ENCODE peak calls at places on chromosomes 1 and 21, in seven cellular contexts. Y is NB4, C is stomach, O is GM12878, R is tibial nerve, U is K562, E is body of pancreas. F is an unnamed sample.

GRCh38 chr1:182280521-182280920 is 111.1 kb downstream of the GLUL start:
- DNase-seq in Y (no peak), C (no peak), O (no peak), R (no peak), U (no peak), E (no peak), F (no peak)

GRCh38 chr1:32464716-32465540 is at the start of gene ZBTB8B:
- DNase-seq in Y (no peak), C (peak), O (no peak), R (peak), U (peak), E (peak), F (peak)

GRCh38 chr1:176617881-176618280 is 154.9 kb downstream of the PAPPA2 start:
- DNase-seq in Y (no peak), C (no peak), O (no peak), R (no peak), U (no peak), E (no peak), F (no peak)

GRCh38 chr1:208154679-208155078 is 89.5 kb downstream of the PLXNA2 start:
- DNase-seq in Y (no peak), C (peak), O (no peak), R (no peak), U (no peak), E (peak), F (no peak)

GRCh38 chr1:1305300-1306069 is 2.2 kb downstream of the ACAP3 start:
- DNase-seq in Y (peak), C (peak), O (no peak), R (peak), U (peak), E (no peak), F (peak)

GRCh38 chr1:206489980-206490534 is 17.3 kb upstream of the RASSF5 start:
- DNase-seq in Y (peak), C (peak), O (no peak), R (peak), U (peak), E (peak), F (peak)

GRCh38 chr1:51686450-51686849 is 69.6 kb downstream of the OSBPL9 start:
- DNase-seq in Y (no peak), C (no peak), O (no peak), R (no peak), U (no peak), E (no peak), F (no peak)

GRCh38 chr1:90719321-90720136 is 2.4 kb upstream of the BARHL2 start:
- DNase-seq in Y (no peak), C (no peak), O (no peak), R (no peak), U (no peak), E (no peak), F (no peak)

GRCh38 chr1:40039245-40039756 is 1.2 kb upstream of the CAP1 start:
- DNase-seq in Y (peak), C (no peak), O (no peak), R (peak), U (no peak), E (peak), F (no peak)
- TF ChIP-seq CTCF in Y (no peak), C (no peak), O (peak), R (peak), U (no peak), E (no peak), F (no peak)

DNA sequence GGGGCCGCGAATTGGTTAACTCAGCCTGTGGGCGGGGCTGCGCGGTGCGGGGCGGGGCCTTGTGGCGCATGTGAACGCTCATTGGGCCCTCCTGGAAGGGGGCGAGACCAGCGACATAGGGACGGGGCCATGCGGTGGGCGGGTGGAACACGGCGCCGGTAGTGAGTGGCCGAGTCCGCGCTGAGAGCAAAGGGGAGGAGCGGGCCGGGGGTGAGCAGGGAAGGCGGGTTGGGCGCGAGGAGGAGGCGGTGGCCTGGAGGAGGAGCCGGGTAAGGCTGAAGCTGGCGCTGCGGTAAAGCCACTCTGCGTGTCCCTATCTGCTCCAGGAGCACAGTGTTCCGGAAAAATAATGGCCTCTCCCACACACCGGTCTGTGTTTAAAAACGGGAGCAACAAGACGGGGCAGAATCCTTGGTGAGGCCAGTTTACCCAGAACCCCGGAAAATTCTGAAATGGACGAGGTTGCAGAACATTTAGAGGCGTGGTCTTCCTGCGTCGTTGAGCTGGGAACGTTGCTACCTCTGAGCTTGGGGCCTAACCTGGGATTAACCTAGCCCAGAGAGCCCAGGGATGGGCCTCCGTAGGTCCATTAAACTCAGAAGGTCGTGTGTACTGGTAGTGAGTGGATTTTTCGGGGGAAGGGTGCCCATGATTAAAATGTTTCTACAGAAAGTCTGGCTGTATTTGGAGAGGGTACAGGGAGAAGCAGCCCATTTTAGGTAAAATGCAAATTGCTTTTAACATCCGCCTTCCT is 533 bp upstream of the CTNNBIP1 start:
- DNase-seq in Y (peak), C (peak), O (peak), R (peak), U (peak), E (peak), F (peak)
- TF ChIP-seq POLR2A in Y (peak), C (no peak), O (peak), R (peak), U (peak), E (peak), F (no peak)

GRCh38 chr1:42231253-42231652 is 66.7 kb upstream of the GUCA2A start:
- DNase-seq in Y (no peak), C (no peak), O (no peak), R (no peak), U (no peak), E (no peak), F (no peak)
- TF ChIP-seq CTCF in Y (no peak), C (no peak), O (no peak), R (no peak), U (no peak), E (no peak), F (no peak)

GRCh38 chr21:34870246-34870645 is 178.9 kb downstream of the RUNX1 start:
- DNase-seq in Y (peak), C (no peak), O (no peak), R (no peak), U (no peak), E (no peak), F (no peak)
- TF ChIP-seq POLR2A in Y (no peak), C (no peak), O (no peak), R (no peak), U (no peak), E (no peak), F (no peak)

F was measured in lower leg skin.